ENCODE peak calls at places on chromosome 20, in seven cellular contexts. K, N, I, B, L, F and G are unnamed samples.

GRCh38 chr20:63973636-63974401 is 4.1 kb upstream of the ZNF512B start:
- DNase-seq in F (peak), B (peak), K (no peak), I (no peak), N (peak), L (peak), G (peak)

GRCh38 chr20:38190936-38191371 is 25.9 kb upstream of the TGM2 start:
- DNase-seq in I (no peak), L (peak), F (no peak), B (no peak), K (no peak), N (no peak), G (no peak)

GRCh38 chr20:48098866-48099265 is 313.6 kb upstream of the SULF2 start:
- DNase-seq in L (no peak), F (no peak), B (peak), N (no peak), K (no peak), I (no peak), G (peak)

GRCh38 chr20:61436674-61437279 is 184.7 kb downstream of the CDH4 start:
- DNase-seq in F (no peak), B (no peak), N (no peak), K (peak), I (no peak), L (no peak), G (peak)

GRCh38 chr20:38843346-38843745 is 37.8 kb downstream of the PPP1R16B start:
- DNase-seq in I (no peak), B (no peak), F (no peak), K (no peak), N (no peak), L (no peak), G (no peak)

GRCh38 chr20:5658897-5659296 is 91.3 kb upstream of the SHLD1 start:
- DNase-seq in L (peak), K (peak), F (peak), I (peak), N (peak), B (peak), G (peak)

GRCh38 chr20:6466065-6466810 is 301.2 kb upstream of the BMP2 start:
- DNase-seq in I (no peak), L (no peak), B (peak), K (no peak), N (no peak), F (no peak), G (peak)

GRCh38 chr20:25418779-25419178 is 11.3 kb downstream of the GINS1 start:
- DNase-seq in I (no peak), B (peak), N (no peak), K (peak), L (no peak), F (no peak), G (peak)

GRCh38 chr20:38270869-38271608 is 10.5 kb upstream of the KIAA1755 start:
- DNase-seq in L (peak), N (no peak), B (peak), F (no peak), I (peak), K (peak), G (peak)

GRCh38 chr20:59564943-59565342 is 39.4 kb upstream of the PHACTR3 start:
- DNase-seq in I (no peak), L (no peak), K (no peak), B (no peak), N (no peak), F (no peak), G (no peak)

GRCh38 chr20:37596890-37597539 is 69.3 kb upstream of the BLCAP start:
- DNase-seq in N (no peak), L (no peak), I (no peak), B (no peak), K (no peak), F (no peak), G (no peak)

GRCh38 chr20:60123652-60124051 is 165.4 kb downstream of the CDH26 start:
- DNase-seq in L (no peak), K (no peak), B (peak), N (no peak), I (no peak), F (no peak), G (peak)

GRCh38 chr20:15584507-15584906 is 988.7 kb downstream of the KIF16B start:
- DNase-seq in I (no peak), N (no peak), F (no peak), B (no peak), K (no peak), L (no peak), G (no peak)

GRCh38 chr20:37390503-37390890 is 44.6 kb downstream of the SRC start:
- DNase-seq in I (no peak), F (no peak), L (no peak), K (no peak), B (no peak), N (no peak), G (no peak)

GRCh38 chr20:415820-416322 is 7.8 kb downstream of the RBCK1 start:
- DNase-seq in F (peak), B (no peak), N (no peak), K (no peak), L (no peak), I (no peak), G (no peak)

DNA sequence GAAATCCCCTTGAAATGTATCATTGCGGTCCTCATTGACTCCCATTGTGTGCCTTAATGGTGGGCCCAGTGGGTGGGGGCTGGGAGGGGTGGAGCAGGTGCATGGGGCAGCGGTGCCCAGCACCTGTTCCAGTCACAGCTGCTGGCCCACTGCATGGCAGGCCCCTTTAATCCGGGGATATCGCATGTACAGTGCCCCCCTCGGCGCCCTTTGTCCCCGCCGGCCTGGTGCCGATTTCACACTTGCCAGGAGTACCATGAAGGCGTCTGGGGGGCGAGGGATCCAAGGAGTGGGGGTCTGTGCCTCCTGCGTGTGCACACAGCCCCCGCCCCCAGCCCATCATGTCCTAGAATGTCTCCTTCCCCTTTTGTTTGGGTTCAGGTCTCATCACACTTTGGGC is 2.8 kb downstream of the SNAI1 start:
- DNase-seq in K (no peak), F (no peak), I (no peak), B (no peak), N (no peak), L (no peak), G (no peak)
- H3K4me3 ChIP-seq in K (peak), F (no peak), I (peak), B (no peak), N (no peak), L (peak), G (no peak)

DNA sequence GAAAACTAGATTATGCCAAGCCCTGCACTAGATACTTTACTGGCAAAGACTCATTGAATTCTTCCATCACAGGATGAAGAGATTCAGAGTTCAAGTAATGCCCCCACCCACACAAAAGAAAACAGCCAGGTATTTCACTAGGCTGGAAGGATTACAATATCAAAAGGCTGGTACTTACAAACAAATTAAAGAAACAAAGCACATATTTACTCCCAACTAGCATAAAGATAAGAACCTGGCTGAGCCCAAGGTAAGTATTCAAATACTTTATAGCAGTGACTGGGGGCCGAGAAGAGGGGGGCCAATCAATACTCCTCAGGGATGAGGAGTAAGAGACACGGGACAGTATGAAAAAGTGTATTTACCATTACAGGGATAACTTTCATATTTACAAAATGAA is 3.7 kb downstream of the ACOT8 start:
- DNase-seq in N (no peak), L (no peak), I (no peak), B (no peak), K (no peak), F (no peak), G (no peak)
- H3K4me3 ChIP-seq in N (no peak), L (no peak), I (no peak), B (no peak), K (no peak), F (no peak), G (no peak)

GRCh38 chr20:30284533-30284932 is 972.9 kb upstream of the DEFB115 start:
- DNase-seq in L (no peak), N (no peak), F (no peak), B (no peak), I (no peak), K (no peak), G (no peak)
- H3K4me3 ChIP-seq in L (peak), N (peak), F (no peak), B (no peak), I (peak), K (peak), G (peak)

DNA sequence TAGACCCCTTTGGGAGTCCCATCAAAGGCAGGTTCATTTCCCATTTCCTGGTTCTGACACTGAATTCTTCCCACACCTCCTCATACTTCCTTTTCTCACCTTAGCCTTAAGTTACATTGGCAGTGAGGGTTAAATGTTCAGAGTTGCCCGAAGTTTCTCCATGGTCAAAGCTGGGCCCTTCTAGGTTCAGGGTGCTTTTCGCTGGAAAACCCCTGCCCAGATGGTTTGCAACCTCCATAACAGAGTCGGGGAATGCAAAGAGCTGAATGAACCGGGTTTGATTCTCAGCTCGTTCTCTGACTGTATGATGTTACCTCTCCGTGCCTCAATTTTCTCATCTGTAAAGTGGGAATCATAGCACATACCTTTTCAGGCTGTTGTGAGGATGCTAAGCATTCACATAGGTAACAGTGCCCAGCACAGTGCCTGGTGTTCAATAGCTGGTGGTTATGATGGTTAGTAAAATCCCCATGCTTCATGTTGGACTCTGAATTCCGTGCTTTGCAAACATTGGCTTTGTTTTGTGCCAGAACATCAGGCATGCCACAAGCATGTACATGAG is 149.8 kb downstream of the NFATC2 start:
- DNase-seq in B (no peak), I (no peak), K (no peak), L (no peak), N (no peak), F (no peak), G (no peak)
- H3K4me3 ChIP-seq in B (no peak), I (no peak), K (no peak), L (no peak), N (no peak), F (no peak), G (no peak)

GRCh38 chr20:41140226-41141133 is 3.1 kb downstream of the PLCG1 start:
- DNase-seq in F (no peak), K (no peak), I (no peak), N (no peak), L (no peak), B (no peak), G (no peak)

GRCh38 chr20:41139227-41140093 is 2.1 kb downstream of the PLCG1 start:
- DNase-seq in B (no peak), N (no peak), F (no peak), L (no peak), I (no peak), K (no peak), G (no peak)

GRCh38 chr20:41138217-41138526 is 829 bp downstream of the PLCG1 start:
- DNase-seq in I (no peak), F (no peak), L (no peak), N (no peak), K (no peak), B (no peak), G (no peak)

GRCh38 chr20:41137412-41138216 is at the start of gene PLCG1:
- DNase-seq in B (peak), L (peak), N (peak), F (peak), K (no peak), I (peak), G (peak)

GRCh38 chr20:41138527-41139226 is 1.3 kb downstream of the PLCG1 start:
- DNase-seq in B (no peak), K (no peak), F (no peak), N (peak), L (no peak), I (no peak), G (no peak)
- H3K4me3 ChIP-seq in B (peak), K (peak), F (no peak), N (peak), L (peak), I (peak), G (peak)

GRCh38 chr20:31919756-31920155 is 32.1 kb downstream of the PDRG1 start:
- DNase-seq in N (no peak), K (no peak), L (no peak), F (no peak), I (no peak), B (no peak), G (no peak)

GRCh38 chr20:31920275-31920855 is 31.5 kb downstream of the PDRG1 start:
- DNase-seq in I (no peak), B (no peak), F (no peak), L (no peak), N (no peak), K (no peak), G (no peak)

GRCh38 chr20:31915491-31916280 is 36.2 kb downstream of the PDRG1 start:
- DNase-seq in I (no peak), F (no peak), K (no peak), B (no peak), N (no peak), L (no peak), G (no peak)

GRCh38 chr20:31916724-31917123 is 35.1 kb downstream of the PDRG1 start:
- DNase-seq in B (no peak), N (no peak), L (no peak), F (no peak), I (no peak), K (no peak), G (no peak)

DNA sequence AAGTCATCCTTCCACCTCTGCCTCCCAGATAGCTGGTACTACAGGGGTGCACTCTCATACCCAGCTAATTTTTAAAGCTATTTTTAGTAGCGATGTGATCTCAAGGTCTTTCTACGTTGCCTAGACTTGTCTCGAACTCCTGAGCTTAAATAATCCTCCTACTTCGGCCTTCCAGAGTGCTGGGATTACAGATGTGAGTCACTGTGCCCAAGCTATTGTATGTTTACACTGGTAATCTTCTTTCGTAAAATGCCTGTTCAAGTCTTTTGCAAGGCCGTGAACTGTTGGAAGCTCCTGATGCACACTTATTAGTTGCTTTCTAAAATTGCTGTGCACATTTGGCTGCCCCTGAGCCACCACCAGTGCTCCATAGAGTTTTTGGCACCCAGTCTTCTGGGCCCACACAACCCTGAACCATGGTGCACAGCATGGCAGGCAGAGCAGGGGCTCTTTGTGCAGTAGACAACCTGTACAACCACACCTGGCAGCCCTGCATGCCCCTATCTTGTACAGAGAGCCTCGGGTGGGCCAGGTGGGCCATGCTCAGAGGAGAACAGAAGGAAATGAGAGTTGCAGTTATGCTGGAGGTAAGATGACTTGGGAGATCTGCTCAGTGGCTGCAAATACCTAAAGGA is 33.3 kb downstream of the PDRG1 start:
- DNase-seq in B (peak), F (no peak), K (no peak), L (no peak), N (no peak), I (no peak), G (peak)
- H3K4me3 ChIP-seq in B (no peak), F (no peak), K (no peak), L (no peak), N (no peak), I (no peak), G (no peak)

DNA sequence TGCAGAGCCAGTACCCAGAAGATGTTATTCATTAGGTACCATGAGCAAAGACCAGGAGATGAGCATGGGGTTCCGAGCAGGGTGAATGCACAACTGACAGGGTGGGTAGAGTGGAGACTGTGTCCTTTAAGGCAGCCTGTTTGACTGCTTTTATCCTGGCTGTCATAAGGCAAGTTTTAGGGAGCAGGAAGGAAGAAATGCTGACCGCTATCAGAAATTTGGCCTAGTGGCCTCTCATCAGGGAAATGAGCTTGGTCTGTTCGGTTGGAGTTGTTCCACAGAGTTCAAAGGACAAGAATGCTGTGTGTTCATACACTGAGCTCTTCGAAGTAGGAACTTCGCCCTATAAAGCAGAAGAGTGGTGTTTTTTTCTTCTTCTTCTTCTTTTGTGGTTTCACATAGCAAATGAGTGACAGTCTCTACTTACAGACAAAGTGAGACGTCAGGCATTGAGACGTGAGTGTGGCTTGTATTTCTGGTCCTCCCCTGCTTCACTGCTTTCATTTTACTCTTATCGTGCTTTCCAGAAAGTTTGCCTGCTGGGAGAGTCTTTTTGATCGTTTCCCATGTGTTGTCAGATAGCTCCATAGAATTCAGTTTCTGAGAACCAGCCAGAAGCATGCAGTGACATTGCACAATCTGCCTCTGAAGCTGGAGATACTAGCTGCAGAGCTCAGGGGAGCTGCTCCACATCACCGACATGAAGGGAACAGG is at the start of gene CASS4:
- DNase-seq in B (peak), I (no peak), L (no peak), N (peak), K (no peak), F (peak), G (no peak)
- H3K4me3 ChIP-seq in B (no peak), I (peak), L (no peak), N (peak), K (no peak), F (peak), G (no peak)

DNA sequence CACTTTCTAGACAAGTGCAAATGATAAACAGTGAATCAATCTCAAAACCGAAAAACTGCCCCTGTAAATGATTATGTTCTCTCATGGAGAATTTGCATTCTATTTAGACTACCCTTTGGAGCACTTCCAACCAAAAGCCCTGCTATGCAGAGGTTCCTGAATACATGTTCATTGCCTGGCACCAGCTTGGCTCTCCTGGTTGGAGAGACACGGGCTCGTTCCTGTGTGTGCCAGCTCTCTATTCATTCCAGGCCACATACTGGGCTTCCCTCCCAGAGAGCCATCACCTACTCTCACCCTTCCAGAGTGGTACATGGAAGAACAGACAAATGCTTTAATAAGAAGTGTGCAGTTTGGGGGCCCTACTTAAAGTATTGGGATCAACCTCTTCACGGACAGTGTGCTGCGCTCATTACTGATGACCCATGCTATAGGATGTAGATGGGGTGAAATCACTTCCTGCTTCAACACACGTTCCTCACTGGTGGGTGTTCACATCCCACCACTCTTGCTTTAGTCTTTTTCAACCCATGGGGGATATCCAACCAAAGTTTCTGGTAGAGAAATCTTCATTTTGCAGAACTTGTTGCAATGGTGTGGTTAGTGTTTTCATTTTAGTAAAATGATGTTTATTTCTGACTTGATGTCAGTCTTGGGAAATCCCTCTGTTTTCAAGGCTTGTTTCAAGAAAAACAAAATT is 38.5 kb upstream of the NAA20 start:
- DNase-seq in B (no peak), L (peak), K (no peak), N (no peak), F (no peak), I (no peak), G (no peak)
- H3K4me3 ChIP-seq in B (peak), L (no peak), K (no peak), N (no peak), F (no peak), I (peak), G (no peak)